ENCODE peak calls at places on chromosomes 5 and 9, in six cellular contexts. D is neural progenitor cell, L is neural crest cell, R is right lobe of liver, C is GM13976, W is hepatocyte. H is an unnamed sample.
A peak's percentile ranks its signal among the peaks of the same experiment; 100 is the strongest.

GRCh38 chr9:137878146-137878941 is 762 bp downstream of the CACNA1B start:
- DNase-seq in W (peak; percentile 81), L (peak; percentile 74), C (peak; percentile 75), D (peak; percentile 96), R (no peak), H (peak; percentile 25)

GRCh38 chr5:168578006-168578405 is 1.2 kb downstream of the PANK3 start:
- DNase-seq in R (no peak), D (no peak), W (no peak), L (no peak), C (no peak), H (peak; percentile 53)

GRCh38 chr9:78130004-78130403 is 98.4 kb upstream of the GNAQ start:
- DNase-seq in W (no peak), C (no peak), R (no peak), D (peak; percentile 56), L (peak; percentile 29), H (peak; percentile 43)

GRCh38 chr5:149358294-149358651 is 427 bp downstream of the PCYOX1L start:
- DNase-seq in L (no peak), W (peak; percentile 25), C (no peak), D (no peak), R (peak; percentile 68), H (peak; percentile 15)

GRCh38 chr5:178791976-178792375 is 61.5 kb upstream of the ZNF354A start:
- DNase-seq in D (no peak), L (no peak), C (no peak), R (no peak), W (no peak), H (no peak)

GRCh38 chr9:137368431-137369110 is 54.4 kb downstream of the EXD3 start:
- DNase-seq in L (no peak), R (peak; percentile 48), D (no peak), W (no peak), C (no peak), H (no peak)

GRCh38 chr5:156339139-156339841 is 12.3 kb downstream of the SGCD start:
- DNase-seq in W (no peak), R (no peak), L (no peak), C (no peak), D (no peak), H (no peak)

GRCh38 chr5:37055383-37055990 is 178.9 kb downstream of the NIPBL start:
- DNase-seq in L (no peak), D (no peak), C (no peak), W (no peak), R (no peak), H (no peak)

GRCh38 chr9:133057006-133057405 is 4.8 kb upstream of the CEL start:
- DNase-seq in L (no peak), C (peak; percentile 34), D (no peak), R (no peak), W (no peak), H (no peak)

GRCh38 chr5:150143725-150144058 is 12.0 kb downstream of the PDGFRB start:
- DNase-seq in C (no peak), L (no peak), R (no peak), W (no peak), D (no peak), H (peak; percentile 52)

GRCh38 chr9:77903666-77904248 is 127.9 kb downstream of the GNAQ start:
- DNase-seq in L (no peak), W (no peak), C (no peak), R (no peak), D (no peak), H (no peak)

GRCh38 chr9:134268308-134268724 is 57.9 kb upstream of the RXRA start:
- DNase-seq in R (no peak), C (peak; percentile 73), L (no peak), D (no peak), W (no peak), H (peak; percentile 58)

GRCh38 chr5:115801984-115802383 is 14.5 kb downstream of the CDO1 start:
- DNase-seq in D (no peak), L (no peak), W (no peak), C (no peak), R (no peak), H (no peak)

GRCh38 chr5:90866333-90866732 is 307.7 kb downstream of the ADGRV1 start:
- DNase-seq in D (no peak), L (no peak), R (no peak), W (no peak), C (peak; percentile 38), H (peak; percentile 62)

GRCh38 chr5:112691758-112692157 is 45.9 kb upstream of the APC start:
- DNase-seq in D (peak; percentile 22), C (peak; percentile 12), W (no peak), R (no peak), L (no peak), H (peak; percentile 55)

GRCh38 chr5:150085191-150085912 is 1.0 kb downstream of the CSF1R start:
- DNase-seq in R (no peak), L (no peak), C (peak; percentile 3), D (no peak), W (no peak), H (no peak)

GRCh38 chr5:176979669-176980068 is 26.9 kb downstream of the UIMC1 start:
- DNase-seq in R (no peak), D (no peak), L (no peak), C (peak; percentile 21), W (no peak), H (no peak)

GRCh38 chr5:146667633-146668032 is 151.6 kb upstream of the GPR151 start:
- DNase-seq in W (peak; percentile 67), D (no peak), C (no peak), L (no peak), R (no peak), H (peak; percentile 70)

GRCh38 chr9:83066771-83067170 is 3.8 kb upstream of the RASEF start:
- DNase-seq in C (no peak), R (no peak), L (no peak), W (peak; percentile 22), D (no peak), H (peak; percentile 69)

GRCh38 chr5:154390096-154390495 is 55.7 kb upstream of the SAP30L start:
- DNase-seq in C (no peak), D (no peak), R (no peak), L (no peak), W (no peak), H (peak; percentile 32)

GRCh38 chr5:122907238-122907637 is 61.8 kb downstream of the SNX24 start:
- DNase-seq in L (no peak), W (peak; percentile 30), R (no peak), D (no peak), C (no peak), H (peak; percentile 24)

GRCh38 chr9:32251539-32251938 is 132.9 kb upstream of the ACO1 start:
- DNase-seq in R (no peak), D (peak; percentile 74), W (peak; percentile 81), C (peak; percentile 65), L (peak; percentile 53), H (peak; percentile 78)

GRCh38 chr9:75169623-75170022 is 81.3 kb downstream of the OSTF1 start:
- DNase-seq in W (no peak), R (no peak), D (no peak), L (no peak), C (no peak), H (peak; percentile 41)

GRCh38 chr9:105686936-105687335 is 7.4 kb upstream of the TMEM38B start:
- DNase-seq in L (no peak), C (no peak), D (no peak), R (no peak), W (no peak), H (no peak)

GRCh38 chr9:105693435-105694275 is 686 bp upstream of the TMEM38B start:
- DNase-seq in D (peak; percentile 33), W (no peak), L (no peak), R (no peak), C (peak; percentile 40), H (no peak)

GRCh38 chr9:105694848-105695581 is 674 bp downstream of the TMEM38B start:
- DNase-seq in W (peak; percentile 75), C (peak; percentile 72), D (peak; percentile 78), R (peak; percentile 80), L (no peak), H (peak; percentile 45)

GRCh38 chr9:105694320-105694847 is at the start of gene TMEM38B:
- DNase-seq in D (peak; percentile 95), R (peak; percentile 79), C (peak; percentile 94), W (peak; percentile 95), L (peak; percentile 75), H (peak; percentile 71)

DNA sequence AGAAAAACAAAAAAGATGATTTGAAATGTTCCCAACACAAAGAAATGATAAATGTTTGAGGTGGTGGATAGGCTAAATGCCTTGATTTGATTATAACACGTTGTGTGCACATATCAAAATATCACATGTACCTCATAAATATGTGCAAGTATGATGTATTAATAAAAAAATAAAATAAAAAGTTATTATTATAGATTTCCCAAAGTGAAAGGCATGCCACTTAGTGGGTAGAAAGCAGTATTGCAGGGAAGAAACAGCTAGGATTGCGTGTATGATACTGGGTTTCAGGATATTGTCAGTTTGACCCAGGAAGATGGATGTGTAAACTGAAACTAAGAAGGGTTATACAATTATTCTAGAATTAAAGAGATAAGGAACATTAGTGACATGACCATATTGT is 3.6 kb upstream of the TMEM38B start:
- DNase-seq in C (no peak), L (no peak), W (no peak), R (no peak), D (no peak), H (peak; percentile 58)
- TF ChIP-seq CTCF in C (no peak), L (peak; percentile 67), W (peak; percentile 58), R (peak; percentile 56), D (peak; percentile 49), H (peak; percentile 70)

GRCh38 chr9:129487658-129488483 is 133.0 kb downstream of the C9orf50 start:
- DNase-seq in R (no peak), D (peak; percentile 65), W (peak; percentile 72), L (peak; percentile 42), C (no peak), H (peak; percentile 82)

GRCh38 chr9:129487307-129487657 is 133.6 kb downstream of the C9orf50 start:
- DNase-seq in C (no peak), D (no peak), L (no peak), W (no peak), R (no peak), H (no peak)

GRCh38 chr9:129485140-129485758 is 135.7 kb downstream of the C9orf50 start:
- DNase-seq in C (no peak), D (no peak), W (no peak), R (no peak), L (no peak), H (no peak)

GRCh38 chr9:129484325-129485000 is 136.4 kb downstream of the C9orf50 start:
- DNase-seq in D (no peak), W (no peak), R (no peak), C (no peak), L (no peak), H (no peak)

GRCh38 chr9:129486496-129487306 is 134.2 kb downstream of the C9orf50 start:
- DNase-seq in D (peak; percentile 29), L (no peak), C (no peak), R (peak; percentile 92), W (no peak), H (peak; percentile 46)
- TF ChIP-seq CTCF in D (no peak), L (no peak), C (no peak), R (no peak), W (no peak), H (no peak)

GRCh38 chr9:124475158-124475867 is 25.1 kb downstream of the ADGRD2 start:
- DNase-seq in R (no peak), D (peak; percentile 50), L (no peak), C (no peak), W (no peak), H (no peak)
- TF ChIP-seq CTCF in R (no peak), D (peak; percentile 34), L (no peak), C (no peak), W (no peak), H (no peak)

DNA sequence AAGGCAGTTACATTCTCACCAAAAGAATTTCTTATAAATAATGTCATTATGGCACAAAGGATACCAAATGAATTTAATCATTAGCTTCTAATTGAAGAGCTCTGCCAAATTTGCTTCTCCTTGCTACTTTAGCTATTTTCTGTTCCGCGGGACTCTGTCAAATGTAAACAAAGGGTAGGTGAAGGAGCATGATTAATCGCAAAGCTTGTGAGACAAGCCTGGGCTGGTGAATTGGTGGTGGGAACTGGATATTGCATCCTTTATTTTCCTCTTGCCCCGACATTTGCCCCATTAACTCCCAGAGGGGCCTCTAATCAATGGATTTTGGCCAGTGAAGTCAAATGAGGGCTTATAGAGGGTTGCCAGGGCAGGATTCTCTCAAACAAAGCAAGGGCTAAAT is 234.2 kb upstream of the RFX3 start:
- DNase-seq in L (no peak), W (no peak), C (no peak), R (no peak), D (peak; percentile 61), H (peak; percentile 41)
- TF ChIP-seq CTCF in L (peak; percentile 45), W (peak; percentile 6), C (no peak), R (no peak), D (peak; percentile 13), H (peak; percentile 32)

H was measured in choroid plexus epithelial cell.